ENCODE peak calls at places on chromosomes 11 and 22, in six cellular contexts. Q is fibroblast of lung; I is mucosa of descending colon; X is CD4-positive, alpha-beta T cell; G is neural crest cell; A is choroid plexus epithelial cell. T is an unnamed sample.

GRCh38 chr11:11519184-11519583 is 102.6 kb downstream of the GALNT18 start:
- DNase-seq in Q (no peak), I (no peak), X (no peak), G (no peak), A (no peak), T (no peak)

GRCh38 chr22:37525073-37525745 is 6.0 kb upstream of the CARD10 start:
- DNase-seq in Q (peak; percentile 87), I (peak; percentile 54), X (no peak), G (no peak), A (peak; percentile 75), T (no peak)

GRCh38 chr11:119051440-119052162 is 5.4 kb downstream of the HYOU1 start:
- DNase-seq in Q (no peak), I (peak; percentile 39), X (no peak), G (no peak), A (no peak), T (peak; percentile 83)

GRCh38 chr11:65817312-65817814 is 16.4 kb upstream of the SNX32 start:
- DNase-seq in Q (no peak), I (peak; percentile 29), X (no peak), G (no peak), A (no peak), T (no peak)

GRCh38 chr22:45867118-45867905 is 109.7 kb downstream of the WNT7B start:
- DNase-seq in Q (no peak), I (no peak), X (no peak), G (peak; percentile 44), A (peak; percentile 30), T (no peak)

GRCh38 chr11:112795896-112796686 is 165.1 kb upstream of the NCAM1 start:
- DNase-seq in Q (peak; percentile 47), I (no peak), X (no peak), G (no peak), A (no peak), T (no peak)

GRCh38 chr11:117945047-117945820 is 16.0 kb upstream of the TMPRSS13 start:
- DNase-seq in Q (no peak), I (no peak), X (no peak), G (no peak), A (no peak), T (peak; percentile 56)

GRCh38 chr11:67563354-67564114 is 20.1 kb upstream of the GSTP1 start:
- DNase-seq in Q (peak; percentile 97), I (no peak), X (no peak), G (no peak), A (peak; percentile 87), T (no peak)

GRCh38 chr11:8671242-8671641 is 11.2 kb downstream of the TRIM66 start:
- DNase-seq in Q (peak; percentile 96), I (no peak), X (no peak), G (peak; percentile 40), A (peak; percentile 93), T (no peak)

GRCh38 chr11:72519220-72519881 is 85.0 kb upstream of the CLPB start:
- DNase-seq in Q (no peak), I (no peak), X (no peak), G (no peak), A (peak; percentile 20), T (no peak)

GRCh38 chr11:3860360-3860759 is 4.9 kb downstream of the STIM1 start:
- DNase-seq in Q (no peak), I (no peak), X (no peak), G (no peak), A (peak; percentile 30), T (no peak)

GRCh38 chr11:72954860-72955259 is 140.6 kb downstream of the ATG16L2 start:
- DNase-seq in Q (no peak), I (no peak), X (no peak), G (no peak), A (no peak), T (peak; percentile 69)

GRCh38 chr11:85756401-85757200 is 54.3 kb downstream of the SYTL2 start:
- DNase-seq in Q (no peak), I (no peak), X (no peak), G (no peak), A (no peak), T (no peak)

GRCh38 chr11:61541568-61541967 is 33.0 kb downstream of the LRRC10B start:
- DNase-seq in Q (peak; percentile 55), I (no peak), X (no peak), G (no peak), A (peak; percentile 19), T (peak; percentile 5)

GRCh38 chr11:45847908-45848316 is 637 bp downstream of the CRY2 start:
- DNase-seq in Q (peak; percentile 75), I (peak; percentile 69), X (peak; percentile 20), G (peak; percentile 16), A (peak; percentile 76), T (peak; percentile 70)

GRCh38 chr11:134442246-134442645 is 30.2 kb upstream of the B3GAT1 start:
- DNase-seq in Q (no peak), I (no peak), X (no peak), G (no peak), A (no peak), T (no peak)

GRCh38 chr11:111019931-111020381 is 225.6 kb upstream of the POU2AF2 start:
- DNase-seq in Q (no peak), I (no peak), X (no peak), G (no peak), A (peak; percentile 59), T (no peak)

GRCh38 chr11:20213790-20214189 is 53.5 kb upstream of the DBX1 start:
- DNase-seq in Q (no peak), I (no peak), X (no peak), G (no peak), A (no peak), T (peak; percentile 28)

GRCh38 chr11:114193730-114194674 is 102.2 kb upstream of the NNMT start:
- DNase-seq in Q (no peak), I (no peak), X (no peak), G (no peak), A (peak; percentile 78), T (no peak)

GRCh38 chr11:114190630-114191029 is 105.6 kb upstream of the NNMT start:
- DNase-seq in Q (no peak), I (no peak), X (no peak), G (no peak), A (no peak), T (no peak)

GRCh38 chr11:114191893-114192292 is 104.3 kb upstream of the NNMT start:
- DNase-seq in Q (no peak), I (no peak), X (no peak), G (no peak), A (no peak), T (no peak)

GRCh38 chr11:114195981-114196731 is 100.0 kb upstream of the NNMT start:
- DNase-seq in Q (no peak), I (no peak), X (peak; percentile 27), G (no peak), A (no peak), T (no peak)

GRCh38 chr11:114192841-114193389 is 103.3 kb upstream of the NNMT start:
- DNase-seq in Q (no peak), I (no peak), X (no peak), G (no peak), A (peak; percentile 93), T (no peak)
- TF ChIP-seq CTCF in Q (no peak), I (no peak), X (no peak), G (no peak), A (no peak), T (no peak)

DNA sequence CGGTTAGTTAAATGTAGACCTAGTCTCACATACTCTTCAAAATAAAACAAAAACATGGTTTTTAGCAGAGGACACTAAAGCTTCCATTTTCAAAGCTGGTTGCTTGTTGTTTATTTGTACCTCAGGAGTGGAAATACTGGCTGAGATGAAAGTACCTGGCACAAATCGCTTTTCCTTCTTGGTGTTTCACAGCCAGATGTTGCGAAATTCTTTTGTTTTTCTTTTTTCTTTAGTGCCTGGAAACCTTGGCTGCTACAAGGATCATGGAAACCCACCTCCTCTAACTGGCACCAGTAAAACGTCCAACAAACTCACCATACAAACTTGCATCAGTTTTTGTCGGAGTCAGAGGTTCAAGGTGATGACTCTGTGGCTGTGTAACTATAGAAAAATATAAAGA is 48.3 kb downstream of the KREMEN1 start:
- DNase-seq in Q (no peak), I (no peak), X (no peak), G (no peak), A (peak; percentile 68), T (no peak)
- TF ChIP-seq CTCF in Q (no peak), I (no peak), X (no peak), G (no peak), A (no peak), T (no peak)

GRCh38 chr11:46918087-46918751 is at the start of gene LRP4:
- DNase-seq in Q (peak; percentile 24), I (no peak), X (peak; percentile 7), G (peak; percentile 39), A (no peak), T (peak; percentile 16)

GRCh38 chr11:46914910-46915309 is 3.4 kb downstream of the LRP4 start:
- DNase-seq in Q (no peak), I (no peak), X (no peak), G (no peak), A (no peak), T (no peak)

GRCh38 chr11:46916251-46916650 is 2.1 kb downstream of the LRP4 start:
- DNase-seq in Q (no peak), I (no peak), X (no peak), G (no peak), A (no peak), T (no peak)

GRCh38 chr11:46917109-46918086 is 952 bp downstream of the LRP4 start:
- DNase-seq in Q (no peak), I (no peak), X (no peak), G (no peak), A (no peak), T (no peak)

DNA sequence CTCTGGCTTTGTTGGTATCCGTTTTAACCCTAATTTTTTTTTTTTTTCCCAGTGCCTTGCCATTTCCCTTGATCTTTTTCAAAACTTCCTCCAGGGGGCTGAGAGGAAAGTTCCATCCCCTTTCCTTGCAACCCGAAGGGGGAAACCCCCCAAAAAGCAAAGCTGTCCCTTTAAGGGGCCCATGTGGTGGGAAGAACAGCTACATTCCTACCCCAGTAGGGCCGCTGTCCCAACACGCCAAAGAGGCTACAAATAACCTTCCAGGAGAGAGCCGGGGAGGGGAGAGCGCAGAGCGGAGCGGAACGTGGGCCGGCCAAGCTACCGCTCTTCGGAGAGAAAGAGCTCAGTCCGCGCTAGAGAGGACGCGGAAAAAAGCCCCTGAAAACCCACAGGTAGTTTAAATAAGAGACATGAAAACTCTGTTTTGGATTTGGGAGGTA is 1.7 kb downstream of the LRP4 start:
- DNase-seq in Q (peak; percentile 76), I (no peak), X (peak; percentile 6), G (peak; percentile 53), A (peak; percentile 72), T (no peak)
- TF ChIP-seq CTCF in Q (peak; percentile 40), I (no peak), X (no peak), G (peak; percentile 50), A (peak; percentile 48), T (no peak)

DNA sequence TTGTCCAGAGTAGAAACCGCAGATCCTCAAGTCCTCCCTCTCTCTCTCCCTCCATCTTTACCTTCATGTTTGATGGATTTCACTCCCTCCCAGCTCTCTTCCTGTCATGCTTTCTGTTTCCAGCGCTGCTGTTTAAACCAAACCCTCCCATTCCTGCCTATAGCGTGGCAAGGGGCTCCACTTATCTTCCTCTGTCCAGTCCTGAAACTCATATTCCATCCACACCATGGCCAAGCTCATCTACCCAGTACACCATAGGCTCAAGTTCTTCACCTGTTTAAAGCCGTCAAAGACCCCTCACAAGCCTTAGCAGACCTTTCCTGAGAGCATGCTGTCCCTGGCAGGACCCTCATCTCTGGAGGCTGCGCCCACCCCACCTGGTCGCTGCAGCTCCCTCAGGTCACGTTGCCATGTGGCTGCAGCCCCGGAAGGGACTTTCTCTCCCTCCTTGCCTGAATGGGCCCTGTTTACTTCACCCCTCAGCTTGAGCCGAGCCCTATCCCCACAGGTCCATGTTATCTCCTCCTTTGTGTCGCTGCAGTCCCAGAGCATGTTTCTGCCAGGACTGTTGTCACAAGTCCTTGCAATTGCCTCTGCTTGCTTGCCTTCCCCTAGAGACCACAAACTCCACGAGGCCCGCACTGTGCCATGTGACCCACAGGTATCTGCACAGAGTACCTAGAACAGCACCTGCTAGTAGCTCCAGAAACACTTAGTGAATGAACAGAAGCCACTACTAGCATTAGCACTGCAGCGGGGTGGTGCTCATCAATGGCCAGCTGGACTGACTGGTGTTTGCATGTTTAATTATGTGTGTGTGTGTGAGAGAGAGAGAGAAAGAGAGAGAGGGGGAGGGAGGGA is 149.4 kb upstream of the SNX19 start:
- DNase-seq in Q (no peak), I (no peak), X (no peak), G (no peak), A (peak; percentile 1), T (no peak)
- TF ChIP-seq CTCF in Q (no peak), I (no peak), X (no peak), G (no peak), A (no peak), T (no peak)